ENCODE peak calls at places on chromosomes 12 and 14, in nine cellular contexts. M, Y, F, U, S, X, W, V and Q are unnamed samples.
A peak's percentile ranks its signal among the peaks of the same experiment; 100 is the strongest.

GRCh38 chr14:46136456-46136855 is 515.1 kb downstream of the RPL10L start:
- DNase-seq in X (no peak), U (no peak), S (no peak), W (no peak), F (no peak), V (no peak), M (no peak), Y (no peak), Q (no peak)

GRCh38 chr12:98498635-98499034 is 16.8 kb upstream of the TMPO start:
- DNase-seq in F (no peak), W (no peak), S (no peak), M (no peak), Y (no peak), X (no peak), V (no peak), U (no peak), Q (no peak)

GRCh38 chr14:100012478-100012925 is 52.7 kb upstream of the EVL start:
- DNase-seq in V (no peak), F (no peak), U (no peak), M (no peak), S (no peak), Y (no peak), X (no peak), W (no peak), Q (peak; percentile 60)

GRCh38 chr12:91225316-91225715 is 42.7 kb upstream of the DCN start:
- DNase-seq in F (no peak), W (no peak), Y (no peak), S (no peak), M (no peak), V (no peak), X (no peak), U (no peak), Q (no peak)

GRCh38 chr12:19683178-19683927 is 244.1 kb downstream of the AEBP2 start:
- DNase-seq in F (no peak), V (no peak), Y (no peak), S (no peak), U (no peak), M (peak; percentile 14), X (peak; percentile 14), W (no peak), Q (no peak)

GRCh38 chr12:27221625-27222387 is 22.3 kb upstream of the STK38L start:
- DNase-seq in W (no peak), F (no peak), V (no peak), X (no peak), Y (no peak), U (no peak), M (no peak), S (no peak), Q (no peak)

GRCh38 chr12:49646331-49646830 is 23.0 kb downstream of the PRPF40B start:
- DNase-seq in W (no peak), Y (no peak), U (no peak), M (no peak), X (no peak), S (no peak), V (no peak), F (no peak), Q (no peak)

GRCh38 chr12:13970803-13971202 is 10.6 kb downstream of the GRIN2B start:
- DNase-seq in M (no peak), V (no peak), F (no peak), W (no peak), X (no peak), S (no peak), Y (no peak), U (no peak), Q (no peak)

GRCh38 chr14:56660677-56661389 is 81.2 kb downstream of the TMEM260 start:
- DNase-seq in V (no peak), Y (no peak), S (no peak), X (no peak), U (no peak), W (no peak), M (no peak), F (no peak), Q (no peak)

GRCh38 chr12:132622437-132623071 is 4.0 kb downstream of the P2RX2 start:
- DNase-seq in Y (peak; percentile 25), S (no peak), U (no peak), V (no peak), W (peak; percentile 51), F (no peak), M (peak; percentile 47), X (no peak), Q (no peak)

GRCh38 chr14:105092912-105093425 is 27.7 kb upstream of the GPR132 start:
- DNase-seq in F (no peak), S (no peak), U (peak; percentile 23), W (no peak), X (peak; percentile 70), V (peak; percentile 28), M (peak; percentile 19), Y (peak; percentile 74), Q (peak; percentile 45)